ENCODE peak calls at places on chromosomes 4 and X, in nine cellular contexts. One of them, this sample, is unnamed.

GRCh38 chr4:174425669-174426068 is 96.6 kb downstream of the HPGD start:
- DNase-seq in hepatocyte: no peak
- DNase-seq in GM23248: no peak
- DNase-seq in MM.1S: no peak
- DNase-seq in GM23338: no peak
- DNase-seq in neural progenitor cell: no peak
- DNase-seq in SK-N-SH: no peak
- DNase-seq in OCI-LY7: no peak
- DNase-seq in PC-3: no peak
- DNase-seq in this sample: no peak

GRCh38 chr4:79528241-79528706 is 120.2 kb upstream of the GK2 start:
- DNase-seq in GM23338: no peak
- DNase-seq in hepatocyte: no peak
- DNase-seq in PC-3: peak; percentile 38
- DNase-seq in neural progenitor cell: no peak
- DNase-seq in OCI-LY7: no peak
- DNase-seq in SK-N-SH: no peak
- DNase-seq in MM.1S: no peak
- DNase-seq in GM23248: no peak
- DNase-seq in this sample: no peak

GRCh38 chrX:119398974-119399771 is at the start of gene SLC25A43:
- DNase-seq in PC-3: peak; percentile 45
- DNase-seq in SK-N-SH: peak; percentile 69
- DNase-seq in neural progenitor cell: peak; percentile 55
- DNase-seq in GM23248: peak; percentile 61
- DNase-seq in hepatocyte: peak; percentile 52
- DNase-seq in MM.1S: peak; percentile 42
- DNase-seq in GM23338: peak; percentile 46
- DNase-seq in OCI-LY7: peak; percentile 71
- DNase-seq in this sample: no peak

GRCh38 chr4:47913328-47913727 is 1.1 kb downstream of the NFXL1 start:
- DNase-seq in PC-3: peak; percentile 59
- DNase-seq in hepatocyte: peak; percentile 48
- DNase-seq in GM23248: peak; percentile 60
- DNase-seq in MM.1S: no peak
- DNase-seq in GM23338: peak; percentile 12
- DNase-seq in OCI-LY7: peak; percentile 10
- DNase-seq in SK-N-SH: peak; percentile 18
- DNase-seq in neural progenitor cell: peak; percentile 7
- DNase-seq in this sample: no peak

GRCh38 chrX:36577006-36577405 is 431.2 kb upstream of the FAM47C start:
- DNase-seq in OCI-LY7: no peak
- DNase-seq in neural progenitor cell: no peak
- DNase-seq in GM23338: no peak
- DNase-seq in GM23248: no peak
- DNase-seq in SK-N-SH: no peak
- DNase-seq in MM.1S: no peak
- DNase-seq in hepatocyte: no peak
- DNase-seq in PC-3: no peak
- DNase-seq in this sample: no peak

GRCh38 chr4:76624271-76624681 is 189.2 kb downstream of the SHROOM3 start:
- DNase-seq in PC-3: peak; percentile 78
- DNase-seq in hepatocyte: peak; percentile 72
- DNase-seq in SK-N-SH: no peak
- DNase-seq in OCI-LY7: no peak
- DNase-seq in GM23338: peak; percentile 74
- DNase-seq in MM.1S: no peak
- DNase-seq in neural progenitor cell: peak; percentile 16
- DNase-seq in GM23248: peak; percentile 96
- DNase-seq in this sample: no peak

GRCh38 chr4:11650801-11651596 is 222.3 kb upstream of the HS3ST1 start:
- DNase-seq in SK-N-SH: no peak
- DNase-seq in MM.1S: no peak
- DNase-seq in PC-3: peak; percentile 50
- DNase-seq in GM23248: no peak
- DNase-seq in GM23338: no peak
- DNase-seq in OCI-LY7: no peak
- DNase-seq in neural progenitor cell: no peak
- DNase-seq in hepatocyte: peak; percentile 15
- DNase-seq in this sample: peak; percentile 96

GRCh38 chrX:103565752-103566151 is 19.6 kb upstream of the TCEAL4 start:
- DNase-seq in OCI-LY7: no peak
- DNase-seq in PC-3: peak; percentile 67
- DNase-seq in SK-N-SH: no peak
- DNase-seq in GM23338: no peak
- DNase-seq in GM23248: peak; percentile 86
- DNase-seq in hepatocyte: peak; percentile 61
- DNase-seq in neural progenitor cell: no peak
- DNase-seq in MM.1S: no peak
- DNase-seq in this sample: no peak

GRCh38 chr4:140069068-140069467 is 84.9 kb downstream of the MAML3 start:
- DNase-seq in SK-N-SH: no peak
- DNase-seq in neural progenitor cell: no peak
- DNase-seq in GM23248: peak; percentile 84
- DNase-seq in OCI-LY7: no peak
- DNase-seq in MM.1S: no peak
- DNase-seq in GM23338: no peak
- DNase-seq in hepatocyte: no peak
- DNase-seq in PC-3: peak; percentile 12
- DNase-seq in this sample: no peak

GRCh38 chr4:5747746-5748365 is 36.9 kb downstream of the EVC start:
- DNase-seq in neural progenitor cell: no peak
- DNase-seq in SK-N-SH: no peak
- DNase-seq in OCI-LY7: no peak
- DNase-seq in GM23338: no peak
- DNase-seq in GM23248: peak; percentile 97
- DNase-seq in MM.1S: no peak
- DNase-seq in PC-3: peak; percentile 87
- DNase-seq in hepatocyte: peak; percentile 63
- DNase-seq in this sample: no peak

GRCh38 chr4:157052429-157053040 is 23.4 kb upstream of the GLRB start:
- DNase-seq in SK-N-SH: no peak
- DNase-seq in hepatocyte: no peak
- DNase-seq in GM23248: no peak
- DNase-seq in GM23338: peak; percentile 25
- DNase-seq in neural progenitor cell: no peak
- DNase-seq in PC-3: no peak
- DNase-seq in MM.1S: no peak
- DNase-seq in OCI-LY7: no peak
- DNase-seq in this sample: no peak

GRCh38 chrX:20479896-20480295 is 213.2 kb upstream of the RPS6KA3 start:
- DNase-seq in PC-3: no peak
- DNase-seq in hepatocyte: no peak
- DNase-seq in OCI-LY7: no peak
- DNase-seq in SK-N-SH: no peak
- DNase-seq in GM23338: no peak
- DNase-seq in GM23248: no peak
- DNase-seq in MM.1S: no peak
- DNase-seq in neural progenitor cell: no peak
- DNase-seq in this sample: no peak

GRCh38 chr4:1590244-1590643 is 93.9 kb downstream of the FAM53A start:
- DNase-seq in hepatocyte: no peak
- DNase-seq in neural progenitor cell: no peak
- DNase-seq in SK-N-SH: no peak
- DNase-seq in GM23248: no peak
- DNase-seq in MM.1S: no peak
- DNase-seq in PC-3: no peak
- DNase-seq in OCI-LY7: no peak
- DNase-seq in GM23338: no peak
- DNase-seq in this sample: no peak

GRCh38 chr4:1592179-1593037 is 91.7 kb downstream of the FAM53A start:
- DNase-seq in PC-3: no peak
- DNase-seq in GM23248: no peak
- DNase-seq in MM.1S: no peak
- DNase-seq in GM23338: no peak
- DNase-seq in SK-N-SH: no peak
- DNase-seq in hepatocyte: no peak
- DNase-seq in OCI-LY7: no peak
- DNase-seq in neural progenitor cell: no peak
- DNase-seq in this sample: no peak

GRCh38 chr4:1593038-1593417 is 91.1 kb downstream of the FAM53A start:
- DNase-seq in hepatocyte: no peak
- DNase-seq in MM.1S: no peak
- DNase-seq in GM23248: no peak
- DNase-seq in neural progenitor cell: no peak
- DNase-seq in GM23338: peak; percentile 42
- DNase-seq in SK-N-SH: no peak
- DNase-seq in OCI-LY7: no peak
- DNase-seq in PC-3: no peak
- DNase-seq in this sample: no peak

GRCh38 chr4:1589098-1589497 is 95.0 kb downstream of the FAM53A start:
- DNase-seq in GM23338: no peak
- DNase-seq in SK-N-SH: no peak
- DNase-seq in MM.1S: no peak
- DNase-seq in PC-3: no peak
- DNase-seq in hepatocyte: no peak
- DNase-seq in OCI-LY7: no peak
- DNase-seq in GM23248: no peak
- DNase-seq in neural progenitor cell: no peak
- DNase-seq in this sample: no peak

DNA sequence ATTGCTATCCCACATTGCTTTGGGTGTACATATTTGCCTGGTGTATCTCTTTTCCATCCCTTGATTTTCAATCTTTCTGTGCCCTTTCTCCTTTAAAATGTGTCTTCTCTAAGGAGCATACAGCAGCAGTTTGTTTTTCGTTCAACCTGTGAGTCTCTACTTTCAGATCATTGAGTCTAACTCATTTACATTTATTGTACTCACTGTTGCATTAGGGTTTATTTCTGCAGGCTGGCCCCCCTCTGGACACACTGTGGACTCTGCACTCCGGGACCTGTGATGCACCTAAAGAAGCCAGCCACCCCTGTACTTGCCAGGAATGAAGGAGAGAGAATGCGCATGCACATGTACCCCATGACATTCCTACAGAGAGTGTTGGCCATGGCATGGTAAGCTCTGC is 93.0 kb downstream of the FAM53A start:
- DNase-seq in MM.1S: no peak
- DNase-seq in neural progenitor cell: no peak
- DNase-seq in PC-3: no peak
- DNase-seq in SK-N-SH: no peak
- DNase-seq in GM23248: no peak
- DNase-seq in OCI-LY7: no peak
- DNase-seq in GM23338: no peak
- DNase-seq in hepatocyte: no peak
- DNase-seq in this sample: no peak
- TF ChIP-seq EZH2phosphoT487 in MM.1S: no peak
- TF ChIP-seq EZH2phosphoT487 in neural progenitor cell: no peak
- TF ChIP-seq EZH2phosphoT487 in PC-3: no peak
- TF ChIP-seq EZH2phosphoT487 in SK-N-SH: no peak
- TF ChIP-seq EZH2phosphoT487 in GM23248: no peak
- TF ChIP-seq EZH2phosphoT487 in OCI-LY7: no peak
- TF ChIP-seq EZH2phosphoT487 in GM23338: no peak
- TF ChIP-seq EZH2phosphoT487 in hepatocyte: no peak
- TF ChIP-seq EZH2phosphoT487 in this sample: no peak

DNA sequence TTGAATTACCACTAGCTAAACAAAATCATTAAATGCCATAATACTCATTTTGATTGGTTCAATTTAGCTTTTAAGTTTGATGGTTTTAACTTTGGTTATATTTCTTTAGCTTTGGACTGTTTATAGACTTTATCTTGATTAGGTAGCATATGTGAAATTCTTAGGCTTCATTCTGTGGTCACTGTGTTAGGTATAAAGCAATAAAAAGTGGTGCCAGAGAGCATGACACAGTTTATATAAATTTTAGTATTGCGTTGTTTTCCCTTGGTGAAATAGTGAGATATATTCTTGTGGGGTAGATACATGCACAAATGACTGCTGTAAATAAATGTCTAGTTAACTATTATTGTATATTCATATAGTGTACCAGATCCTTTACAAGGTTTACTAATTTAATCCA is 474.2 kb upstream of the GRID2 start:
- DNase-seq in neural progenitor cell: no peak
- DNase-seq in SK-N-SH: no peak
- DNase-seq in MM.1S: no peak
- DNase-seq in hepatocyte: no peak
- DNase-seq in PC-3: peak; percentile 67
- DNase-seq in GM23338: no peak
- DNase-seq in OCI-LY7: no peak
- DNase-seq in GM23248: no peak
- DNase-seq in this sample: no peak
- TF ChIP-seq EZH2phosphoT487 in neural progenitor cell: no peak
- TF ChIP-seq EZH2phosphoT487 in SK-N-SH: no peak
- TF ChIP-seq EZH2phosphoT487 in MM.1S: no peak
- TF ChIP-seq EZH2phosphoT487 in hepatocyte: no peak
- TF ChIP-seq EZH2phosphoT487 in PC-3: no peak
- TF ChIP-seq EZH2phosphoT487 in GM23338: no peak
- TF ChIP-seq EZH2phosphoT487 in OCI-LY7: no peak
- TF ChIP-seq EZH2phosphoT487 in GM23248: no peak
- TF ChIP-seq EZH2phosphoT487 in this sample: no peak

DNA sequence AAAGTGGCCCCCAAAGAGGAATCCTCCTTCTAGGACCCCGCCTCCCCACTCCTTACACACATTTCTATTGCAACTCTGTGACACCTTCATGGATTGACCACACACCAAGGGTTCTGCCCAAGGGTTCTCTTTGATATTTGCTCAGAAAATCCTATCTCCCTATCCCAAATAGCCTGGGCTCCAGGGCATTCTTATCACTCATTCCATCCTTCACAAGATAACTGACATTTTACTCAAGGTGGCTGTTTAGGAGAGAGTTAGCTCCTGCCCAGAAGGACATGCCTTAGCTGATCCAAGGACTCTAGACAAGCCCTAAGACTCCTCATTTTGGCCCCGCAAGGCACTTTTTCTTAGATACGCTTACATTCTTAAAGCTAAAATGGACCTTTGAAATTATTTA is 47.4 kb downstream of the ATXN3L start:
- DNase-seq in neural progenitor cell: no peak
- DNase-seq in OCI-LY7: no peak
- DNase-seq in GM23338: no peak
- DNase-seq in GM23248: no peak
- DNase-seq in MM.1S: no peak
- DNase-seq in SK-N-SH: no peak
- DNase-seq in PC-3: no peak
- DNase-seq in hepatocyte: no peak
- DNase-seq in this sample: no peak
- TF ChIP-seq EZH2phosphoT487 in neural progenitor cell: no peak
- TF ChIP-seq EZH2phosphoT487 in OCI-LY7: no peak
- TF ChIP-seq EZH2phosphoT487 in GM23338: no peak
- TF ChIP-seq EZH2phosphoT487 in GM23248: no peak
- TF ChIP-seq EZH2phosphoT487 in MM.1S: no peak
- TF ChIP-seq EZH2phosphoT487 in SK-N-SH: no peak
- TF ChIP-seq EZH2phosphoT487 in PC-3: no peak
- TF ChIP-seq EZH2phosphoT487 in hepatocyte: no peak
- TF ChIP-seq EZH2phosphoT487 in this sample: no peak

GRCh38 chrX:134524181-134524580 is 64.2 kb downstream of the HPRT1 start:
- DNase-seq in neural progenitor cell: no peak
- DNase-seq in SK-N-SH: no peak
- DNase-seq in GM23338: no peak
- DNase-seq in PC-3: no peak
- DNase-seq in MM.1S: no peak
- DNase-seq in GM23248: no peak
- DNase-seq in OCI-LY7: no peak
- DNase-seq in hepatocyte: no peak
- DNase-seq in this sample: no peak

GRCh38 chrX:134525086-134525792 is 65.3 kb downstream of the HPRT1 start:
- DNase-seq in SK-N-SH: no peak
- DNase-seq in neural progenitor cell: no peak
- DNase-seq in PC-3: peak; percentile 10
- DNase-seq in GM23248: peak; percentile 27
- DNase-seq in MM.1S: no peak
- DNase-seq in OCI-LY7: no peak
- DNase-seq in GM23338: no peak
- DNase-seq in hepatocyte: no peak
- DNase-seq in this sample: peak; percentile 21

GRCh38 chrX:134526399-134526798 is 66.4 kb downstream of the HPRT1 start:
- DNase-seq in PC-3: peak; percentile 46
- DNase-seq in GM23338: no peak
- DNase-seq in hepatocyte: no peak
- DNase-seq in neural progenitor cell: no peak
- DNase-seq in OCI-LY7: no peak
- DNase-seq in GM23248: peak; percentile 28
- DNase-seq in SK-N-SH: no peak
- DNase-seq in MM.1S: no peak
- DNase-seq in this sample: no peak

GRCh38 chrX:134520860-134521390 is 61.0 kb downstream of the HPRT1 start:
- DNase-seq in MM.1S: peak; percentile 57
- DNase-seq in OCI-LY7: peak; percentile 41
- DNase-seq in hepatocyte: peak; percentile 57
- DNase-seq in SK-N-SH: peak; percentile 61
- DNase-seq in GM23248: peak; percentile 65
- DNase-seq in neural progenitor cell: peak; percentile 64
- DNase-seq in GM23338: peak; percentile 80
- DNase-seq in PC-3: peak; percentile 79
- DNase-seq in this sample: peak; percentile 51
- TF ChIP-seq EZH2phosphoT487 in MM.1S: no peak
- TF ChIP-seq EZH2phosphoT487 in OCI-LY7: no peak
- TF ChIP-seq EZH2phosphoT487 in hepatocyte: no peak
- TF ChIP-seq EZH2phosphoT487 in SK-N-SH: no peak
- TF ChIP-seq EZH2phosphoT487 in GM23248: no peak
- TF ChIP-seq EZH2phosphoT487 in neural progenitor cell: no peak
- TF ChIP-seq EZH2phosphoT487 in GM23338: no peak
- TF ChIP-seq EZH2phosphoT487 in PC-3: no peak
- TF ChIP-seq EZH2phosphoT487 in this sample: no peak

This sample was measured in HCT116.